ENCODE peak calls at places on chromosome 5, in four cellular contexts. U, F, N and Y are unnamed samples.

GRCh38 chr5:38638656-38639055 is 82.2 kb upstream of the LIFR start:
- DNase-seq in U (no peak), F (no peak), N (no peak), Y (no peak)

GRCh38 chr5:169544264-169544950 is 39.2 kb upstream of the SPDL1 start:
- DNase-seq in U (no peak), F (no peak), N (no peak), Y (no peak)

GRCh38 chr5:170144286-170145023 is 38.8 kb downstream of the FOXI1 start:
- DNase-seq in U (no peak), F (no peak), N (no peak), Y (no peak)

GRCh38 chr5:160252916-160253315 is 23.6 kb downstream of the FABP6 start:
- DNase-seq in U (no peak), F (no peak), N (no peak), Y (no peak)

GRCh38 chr5:84378961-84379360 is 5.7 kb downstream of the EDIL3 start:
- DNase-seq in U (no peak), F (no peak), N (no peak), Y (peak; percentile 75)

GRCh38 chr5:59757442-59757841 is 136.1 kb downstream of the PDE4D start:
- DNase-seq in U (no peak), F (no peak), N (no peak), Y (peak; percentile 32)

GRCh38 chr5:179967489-179967888 is 59.8 kb upstream of the TBC1D9B start:
- DNase-seq in U (no peak), F (no peak), N (no peak), Y (no peak)

GRCh38 chr5:107542831-107543231 is 127.9 kb downstream of the EFNA5 start:
- DNase-seq in U (no peak), F (no peak), N (peak; percentile 70), Y (peak; percentile 83)

GRCh38 chr5:149603210-149603609 is 21.9 kb downstream of the ARHGEF37 start:
- DNase-seq in U (no peak), F (no peak), N (no peak), Y (no peak)

GRCh38 chr5:79069488-79070001 is at the start of the genes BHMT2 and DMGDH:
- DNase-seq in U (peak; percentile 13), F (no peak), N (peak; percentile 23), Y (peak; percentile 68)

GRCh38 chr5:145887217-145887616 is 14.4 kb upstream of the GRXCR2 start:
- DNase-seq in U (no peak), F (no peak), N (no peak), Y (peak; percentile 11)

GRCh38 chr5:139140631-139141071 is 57.5 kb downstream of the SIL1 start:
- DNase-seq in U (no peak), F (no peak), N (no peak), Y (peak; percentile 73)

GRCh38 chr5:139635606-139636206 is 12.4 kb upstream of the CXXC5 start:
- DNase-seq in U (no peak), F (no peak), N (peak; percentile 70), Y (peak; percentile 95)

GRCh38 chr5:172506921-172507320 is 52.6 kb upstream of the SH3PXD2B start:
- DNase-seq in U (no peak), F (peak; percentile 1), N (no peak), Y (no peak)

GRCh38 chr5:135027699-135028615 is 6.1 kb downstream of the PITX1 start:
- DNase-seq in U (no peak), F (no peak), N (no peak), Y (no peak)

GRCh38 chr5:28397502-28397941 is 1359.1 kb upstream of the CDH9 start:
- DNase-seq in U (no peak), F (no peak), N (no peak), Y (no peak)

GRCh38 chr5:123950701-123951100 is 438.7 kb downstream of the CSNK1G3 start:
- DNase-seq in U (no peak), F (no peak), N (no peak), Y (peak; percentile 11)

GRCh38 chr5:42989198-42989597 is 50.9 kb downstream of the ANXA2R start:
- DNase-seq in U (no peak), F (no peak), N (no peak), Y (no peak)

GRCh38 chr5:79020861-79021561 is 35.9 kb upstream of the ARSB start:
- DNase-seq in U (peak; percentile 54), F (peak; percentile 29), N (peak; percentile 60), Y (peak; percentile 76)

GRCh38 chr5:157063776-157064430 is 5.0 kb upstream of the HAVCR1 start:
- DNase-seq in U (no peak), F (no peak), N (no peak), Y (no peak)

GRCh38 chr5:98770158-98770910 is 3.1 kb upstream of the RGMB start:
- DNase-seq in U (peak; percentile 17), F (peak; percentile 13), N (peak; percentile 59), Y (peak; percentile 82)

GRCh38 chr5:115838885-115839518 is 2.4 kb downstream of the ATG12 start:
- DNase-seq in U (no peak), F (no peak), N (no peak), Y (peak; percentile 72)

GRCh38 chr5:73861313-73861978 is 235.4 kb downstream of the ARHGEF28 start:
- DNase-seq in U (no peak), F (no peak), N (no peak), Y (peak; percentile 12)

GRCh38 chr5:1919209-1919566 is 36.5 kb upstream of the IRX4 start:
- DNase-seq in U (no peak), F (no peak), N (no peak), Y (no peak)

GRCh38 chr5:147576646-147577535 is 67.0 kb upstream of the DPYSL3 start:
- DNase-seq in U (peak; percentile 52), F (peak; percentile 50), N (peak; percentile 60), Y (peak; percentile 42)

GRCh38 chr5:757346-757930 is 27.1 kb downstream of the ZDHHC11B start:
- DNase-seq in U (peak; percentile 2), F (no peak), N (peak; percentile 14), Y (no peak)

GRCh38 chr5:127003798-127004495 is 26.4 kb downstream of the MARCHF3 start:
- DNase-seq in U (no peak), F (no peak), N (no peak), Y (no peak)

GRCh38 chr5:151034422-151035379 is 14.3 kb downstream of the GPX3 start:
- DNase-seq in U (no peak), F (no peak), N (no peak), Y (no peak)

GRCh38 chr5:177470759-177471536 is 2.5 kb downstream of the DBN1 start:
- DNase-seq in U (no peak), F (no peak), N (no peak), Y (peak; percentile 75)

GRCh38 chr5:8993031-8993430 is 552.8 kb downstream of the SEMA5A start:
- DNase-seq in U (no peak), F (no peak), N (no peak), Y (peak; percentile 11)

GRCh38 chr5:167995844-167996400 is 295.5 kb upstream of the WWC1 start:
- DNase-seq in U (no peak), F (no peak), N (no peak), Y (peak; percentile 40)

GRCh38 chr5:121688126-121688525 is 163.6 kb upstream of the FTMT start:
- DNase-seq in U (no peak), F (no peak), N (no peak), Y (no peak)

GRCh38 chr5:154189819-154190651 is 498 bp upstream of the GALNT10 start:
- DNase-seq in U (peak; percentile 79), F (peak; percentile 57), N (peak; percentile 89), Y (peak; percentile 73)

GRCh38 chr5:155460501-155460931 is 447.0 kb downstream of the KIF4B start:
- DNase-seq in U (no peak), F (no peak), N (no peak), Y (no peak)

GRCh38 chr5:80865547-80865946 is 94.6 kb upstream of the RASGRF2 start:
- DNase-seq in U (no peak), F (no peak), N (no peak), Y (peak; percentile 35)

GRCh38 chr5:157148734-157149615 is 6.3 kb upstream of the MED7 start:
- DNase-seq in U (peak; percentile 85), F (peak; percentile 36), N (peak; percentile 69), Y (peak; percentile 65)

GRCh38 chr5:53480474-53481353 is at the start of gene FST:
- DNase-seq in U (peak; percentile 19), F (no peak), N (no peak), Y (peak; percentile 34)

GRCh38 chr5:7078901-7079300 is 317.0 kb upstream of the ADCY2 start:
- DNase-seq in U (no peak), F (no peak), N (no peak), Y (no peak)